ENCODE peak calls at places on chromosomes 7 and 10, in four cellular contexts. I, A, U and Y are unnamed samples.

GRCh38 chr7:2503056-2503941 is 16.3 kb upstream of the LFNG start:
- DNase-seq in A (peak; percentile 71), U (no peak), I (peak; percentile 48), Y (no peak)

GRCh38 chr10:10353326-10353725 is 664.3 kb upstream of the CELF2 start:
- DNase-seq in A (no peak), I (no peak), U (no peak), Y (no peak)

GRCh38 chr10:73781879-73782748 is at the start of gene CHCHD1:
- DNase-seq in I (peak; percentile 92), U (peak; percentile 95), A (peak; percentile 98), Y (peak; percentile 95)

GRCh38 chr10:59337254-59337653 is 25.1 kb downstream of the FAM13C start:
- DNase-seq in I (peak; percentile 71), A (no peak), U (no peak), Y (no peak)

GRCh38 chr10:20922033-20922432 is 24.9 kb upstream of the NEBL start:
- DNase-seq in U (no peak), A (no peak), I (no peak), Y (no peak)

GRCh38 chr7:102849079-102849478 is 63.7 kb upstream of the LRRC17 start:
- DNase-seq in U (no peak), I (no peak), A (no peak), Y (no peak)

GRCh38 chr7:149355390-149356048 is 93.5 kb downstream of the ZNF783 start:
- DNase-seq in I (no peak), A (no peak), U (no peak), Y (no peak)

GRCh38 chr7:18572885-18573284 is 77.3 kb downstream of the HDAC9 start:
- DNase-seq in I (no peak), A (no peak), U (no peak), Y (no peak)

GRCh38 chr7:138459300-138460175 is 521 bp upstream of the TRIM24 start:
- DNase-seq in U (peak; percentile 99), I (no peak), A (peak; percentile 99), Y (peak; percentile 99)

GRCh38 chr10:7408494-7409044 is 2.3 kb downstream of the SFMBT2 start:
- DNase-seq in A (peak; percentile 92), U (no peak), I (peak; percentile 44), Y (no peak)
- TF ChIP-seq CTCF in A (peak; percentile 21), U (no peak), I (peak; percentile 39), Y (peak; percentile 71)

DNA sequence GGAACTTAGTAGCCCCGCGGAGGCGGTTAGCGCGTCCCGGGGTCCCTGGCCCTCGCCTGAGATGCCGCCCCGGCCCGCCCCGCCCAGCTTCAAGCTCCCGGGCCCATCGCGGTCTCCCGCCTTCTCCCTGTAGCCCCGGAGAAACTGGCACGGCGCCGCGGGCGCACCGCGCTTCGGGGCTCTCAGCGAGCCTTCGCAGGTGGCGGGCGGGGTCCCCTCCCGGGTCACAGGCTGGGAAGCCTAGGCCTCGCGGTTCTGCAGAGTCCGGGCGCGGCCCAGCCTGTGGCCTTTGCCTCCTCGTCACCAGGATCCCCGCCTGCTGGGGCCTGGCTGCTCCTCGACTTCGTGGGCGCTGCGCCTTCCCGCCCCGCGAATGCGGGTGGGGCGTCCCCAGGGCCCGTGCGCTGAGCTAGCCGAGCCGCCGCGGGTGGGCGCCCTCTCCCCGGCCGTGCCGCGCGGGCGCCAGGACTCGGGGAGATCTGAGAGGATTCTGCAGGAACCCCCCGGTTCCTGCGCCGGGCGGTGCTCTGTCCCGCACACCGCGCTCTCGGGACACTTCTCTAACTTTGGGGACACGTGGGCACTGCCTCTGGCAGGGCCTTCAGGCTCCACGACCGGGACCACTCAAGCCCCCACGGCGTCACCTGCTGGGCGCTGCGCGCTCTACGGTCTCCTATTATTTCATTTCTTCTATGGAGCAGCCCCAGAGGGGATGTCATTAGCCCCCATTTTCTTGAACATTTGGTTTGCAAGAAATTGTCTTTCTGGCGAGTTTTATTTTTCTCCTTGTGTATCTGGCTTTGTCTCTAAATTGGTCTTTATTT is 683 bp upstream of the RGS10 start:
- DNase-seq in A (peak; percentile 92), I (peak; percentile 52), U (no peak), Y (no peak)
- TF ChIP-seq CTCF in A (no peak), I (peak; percentile 60), U (peak; percentile 29), Y (peak; percentile 68)

GRCh38 chr7:158612546-158612945 is 24.9 kb upstream of the PTPRN2 start:
- DNase-seq in A (no peak), I (no peak), U (no peak), Y (no peak)

GRCh38 chr7:158617737-158618128 is 30.1 kb upstream of the PTPRN2 start:
- DNase-seq in U (no peak), A (no peak), I (peak; percentile 68), Y (no peak)

GRCh38 chr7:158613481-158613880 is 25.9 kb upstream of the PTPRN2 start:
- DNase-seq in U (no peak), I (peak; percentile 35), A (no peak), Y (no peak)

GRCh38 chr7:158616050-158616449 is 28.4 kb upstream of the PTPRN2 start:
- DNase-seq in A (no peak), I (no peak), U (no peak), Y (no peak)

GRCh38 chr7:158614695-158615094 is 27.1 kb upstream of the PTPRN2 start:
- DNase-seq in A (no peak), I (peak; percentile 46), U (no peak), Y (no peak)
- TF ChIP-seq CTCF in A (no peak), I (no peak), U (no peak), Y (no peak)

DNA sequence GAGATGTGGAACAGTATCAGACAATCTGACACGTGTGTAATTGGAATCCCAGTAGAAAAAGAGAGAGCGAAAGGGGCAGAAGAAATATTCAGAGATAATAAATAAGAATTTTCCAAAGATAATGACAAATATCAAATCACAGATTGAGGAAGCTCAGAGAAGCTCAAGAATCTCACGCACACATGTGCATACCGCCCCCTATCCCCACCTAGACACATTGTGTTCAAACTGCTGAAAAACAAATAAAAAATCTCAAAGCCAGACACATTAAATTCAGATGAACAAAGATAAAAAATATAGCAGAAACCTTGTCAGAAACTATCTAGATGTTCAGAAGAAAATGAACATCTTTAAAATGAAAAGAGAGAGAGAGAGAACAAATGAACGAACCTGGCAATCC is 17.2 kb downstream of the SFR1 start:
- DNase-seq in A (no peak), U (no peak), I (no peak), Y (no peak)
- TF ChIP-seq CTCF in A (no peak), U (no peak), I (peak; percentile 40), Y (peak; percentile 49)